ENCODE peak calls at places on chromosomes 3 and 15, in seven cellular contexts. One of them, this sample, is unnamed.

GRCh38 chr3:55476515-55476914 is 10.6 kb downstream of the WNT5A start:
- DNase-seq in stimulated activated CD8-positive, alpha-beta memory T cell treated with anti-CD3 and anti-CD28 coated beads, Interleukin-4, amount 100 ng/mL, for 24 hours: no peak
- DNase-seq in AML-193: no peak
- DNase-seq in lower lobe of right lung: no peak
- DNase-seq in dermis microvascular lymphatic vessel endothelial cell: no peak
- DNase-seq in effector CD4-positive, alpha-beta T cell: no peak
- DNase-seq in NCI-H524 treated with DMSO at 0.1 percent for 48 hours: no peak
- DNase-seq in this sample: no peak

GRCh38 chr3:129822679-129823078 is 70.8 kb downstream of the TMCC1 start:
- DNase-seq in NCI-H524 treated with DMSO at 0.1 percent for 48 hours: no peak
- DNase-seq in dermis microvascular lymphatic vessel endothelial cell: no peak
- DNase-seq in effector CD4-positive, alpha-beta T cell: no peak
- DNase-seq in stimulated activated CD8-positive, alpha-beta memory T cell treated with anti-CD3 and anti-CD28 coated beads, Interleukin-4, amount 100 ng/mL, for 24 hours: no peak
- DNase-seq in AML-193: peak; percentile 95
- DNase-seq in lower lobe of right lung: no peak
- DNase-seq in this sample: no peak

GRCh38 chr3:24288538-24289236 is 206.0 kb downstream of the THRB start:
- DNase-seq in NCI-H524 treated with DMSO at 0.1 percent for 48 hours: no peak
- DNase-seq in stimulated activated CD8-positive, alpha-beta memory T cell treated with anti-CD3 and anti-CD28 coated beads, Interleukin-4, amount 100 ng/mL, for 24 hours: no peak
- DNase-seq in lower lobe of right lung: no peak
- DNase-seq in effector CD4-positive, alpha-beta T cell: no peak
- DNase-seq in dermis microvascular lymphatic vessel endothelial cell: no peak
- DNase-seq in AML-193: no peak
- DNase-seq in this sample: no peak

GRCh38 chr15:74799843-74800558 is 12.6 kb upstream of the LMAN1L start:
- DNase-seq in effector CD4-positive, alpha-beta T cell: peak; percentile 83
- DNase-seq in AML-193: peak; percentile 84
- DNase-seq in dermis microvascular lymphatic vessel endothelial cell: peak; percentile 62
- DNase-seq in NCI-H524 treated with DMSO at 0.1 percent for 48 hours: no peak
- DNase-seq in stimulated activated CD8-positive, alpha-beta memory T cell treated with anti-CD3 and anti-CD28 coated beads, Interleukin-4, amount 100 ng/mL, for 24 hours: peak; percentile 77
- DNase-seq in lower lobe of right lung: peak; percentile 90
- DNase-seq in this sample: peak; percentile 77

GRCh38 chr3:194687638-194688206 is 2.0 kb downstream of the FAM43A start:
- DNase-seq in stimulated activated CD8-positive, alpha-beta memory T cell treated with anti-CD3 and anti-CD28 coated beads, Interleukin-4, amount 100 ng/mL, for 24 hours: peak; percentile 65
- DNase-seq in lower lobe of right lung: peak; percentile 86
- DNase-seq in dermis microvascular lymphatic vessel endothelial cell: peak; percentile 75
- DNase-seq in NCI-H524 treated with DMSO at 0.1 percent for 48 hours: peak; percentile 52
- DNase-seq in AML-193: peak; percentile 92
- DNase-seq in effector CD4-positive, alpha-beta T cell: peak; percentile 62
- DNase-seq in this sample: peak; percentile 87

GRCh38 chr3:194497799-194498575 is 11.2 kb upstream of the ATP13A3 start:
- DNase-seq in AML-193: no peak
- DNase-seq in dermis microvascular lymphatic vessel endothelial cell: peak; percentile 20
- DNase-seq in NCI-H524 treated with DMSO at 0.1 percent for 48 hours: no peak
- DNase-seq in effector CD4-positive, alpha-beta T cell: no peak
- DNase-seq in stimulated activated CD8-positive, alpha-beta memory T cell treated with anti-CD3 and anti-CD28 coated beads, Interleukin-4, amount 100 ng/mL, for 24 hours: no peak
- DNase-seq in lower lobe of right lung: no peak
- DNase-seq in this sample: no peak

GRCh38 chr3:52400275-52400793 is 44.6 kb downstream of the SEMA3G start:
- DNase-seq in effector CD4-positive, alpha-beta T cell: no peak
- DNase-seq in NCI-H524 treated with DMSO at 0.1 percent for 48 hours: no peak
- DNase-seq in dermis microvascular lymphatic vessel endothelial cell: no peak
- DNase-seq in stimulated activated CD8-positive, alpha-beta memory T cell treated with anti-CD3 and anti-CD28 coated beads, Interleukin-4, amount 100 ng/mL, for 24 hours: no peak
- DNase-seq in lower lobe of right lung: peak; percentile 38
- DNase-seq in AML-193: no peak
- DNase-seq in this sample: no peak

GRCh38 chr15:78079296-78080087 is 2.0 kb upstream of the TBC1D2B start:
- DNase-seq in effector CD4-positive, alpha-beta T cell: no peak
- DNase-seq in dermis microvascular lymphatic vessel endothelial cell: no peak
- DNase-seq in NCI-H524 treated with DMSO at 0.1 percent for 48 hours: no peak
- DNase-seq in lower lobe of right lung: peak; percentile 65
- DNase-seq in AML-193: no peak
- DNase-seq in stimulated activated CD8-positive, alpha-beta memory T cell treated with anti-CD3 and anti-CD28 coated beads, Interleukin-4, amount 100 ng/mL, for 24 hours: no peak
- DNase-seq in this sample: no peak

GRCh38 chr3:187197255-187197654 is at the start of gene RTP1:
- DNase-seq in lower lobe of right lung: no peak
- DNase-seq in stimulated activated CD8-positive, alpha-beta memory T cell treated with anti-CD3 and anti-CD28 coated beads, Interleukin-4, amount 100 ng/mL, for 24 hours: no peak
- DNase-seq in effector CD4-positive, alpha-beta T cell: no peak
- DNase-seq in dermis microvascular lymphatic vessel endothelial cell: no peak
- DNase-seq in NCI-H524 treated with DMSO at 0.1 percent for 48 hours: no peak
- DNase-seq in AML-193: no peak
- DNase-seq in this sample: no peak

GRCh38 chr15:92377083-92377789 is 16.4 kb upstream of the ST8SIA2 start:
- DNase-seq in stimulated activated CD8-positive, alpha-beta memory T cell treated with anti-CD3 and anti-CD28 coated beads, Interleukin-4, amount 100 ng/mL, for 24 hours: no peak
- DNase-seq in lower lobe of right lung: no peak
- DNase-seq in dermis microvascular lymphatic vessel endothelial cell: no peak
- DNase-seq in NCI-H524 treated with DMSO at 0.1 percent for 48 hours: no peak
- DNase-seq in AML-193: no peak
- DNase-seq in effector CD4-positive, alpha-beta T cell: no peak
- DNase-seq in this sample: no peak

GRCh38 chr15:94478763-94479162 is 247.4 kb downstream of the MCTP2 start:
- DNase-seq in NCI-H524 treated with DMSO at 0.1 percent for 48 hours: no peak
- DNase-seq in effector CD4-positive, alpha-beta T cell: no peak
- DNase-seq in dermis microvascular lymphatic vessel endothelial cell: no peak
- DNase-seq in stimulated activated CD8-positive, alpha-beta memory T cell treated with anti-CD3 and anti-CD28 coated beads, Interleukin-4, amount 100 ng/mL, for 24 hours: no peak
- DNase-seq in AML-193: no peak
- DNase-seq in lower lobe of right lung: no peak
- DNase-seq in this sample: peak; percentile 93

GRCh38 chr3:127365383-127365782 is 77.5 kb upstream of the PRR20G start:
- DNase-seq in dermis microvascular lymphatic vessel endothelial cell: no peak
- DNase-seq in stimulated activated CD8-positive, alpha-beta memory T cell treated with anti-CD3 and anti-CD28 coated beads, Interleukin-4, amount 100 ng/mL, for 24 hours: no peak
- DNase-seq in NCI-H524 treated with DMSO at 0.1 percent for 48 hours: no peak
- DNase-seq in AML-193: no peak
- DNase-seq in lower lobe of right lung: no peak
- DNase-seq in effector CD4-positive, alpha-beta T cell: no peak
- DNase-seq in this sample: no peak

GRCh38 chr15:92170897-92171296 is 222.8 kb upstream of the ST8SIA2 start:
- DNase-seq in stimulated activated CD8-positive, alpha-beta memory T cell treated with anti-CD3 and anti-CD28 coated beads, Interleukin-4, amount 100 ng/mL, for 24 hours: no peak
- DNase-seq in AML-193: no peak
- DNase-seq in NCI-H524 treated with DMSO at 0.1 percent for 48 hours: no peak
- DNase-seq in dermis microvascular lymphatic vessel endothelial cell: no peak
- DNase-seq in effector CD4-positive, alpha-beta T cell: no peak
- DNase-seq in lower lobe of right lung: no peak
- DNase-seq in this sample: no peak

GRCh38 chr3:11820540-11821041 is 26.1 kb downstream of the TAMM41 start:
- DNase-seq in lower lobe of right lung: no peak
- DNase-seq in dermis microvascular lymphatic vessel endothelial cell: peak; percentile 65
- DNase-seq in AML-193: no peak
- DNase-seq in NCI-H524 treated with DMSO at 0.1 percent for 48 hours: no peak
- DNase-seq in effector CD4-positive, alpha-beta T cell: no peak
- DNase-seq in stimulated activated CD8-positive, alpha-beta memory T cell treated with anti-CD3 and anti-CD28 coated beads, Interleukin-4, amount 100 ng/mL, for 24 hours: peak; percentile 7
- DNase-seq in this sample: no peak

GRCh38 chr3:55750525-55750924 is 263.4 kb upstream of the WNT5A start:
- DNase-seq in AML-193: no peak
- DNase-seq in NCI-H524 treated with DMSO at 0.1 percent for 48 hours: no peak
- DNase-seq in dermis microvascular lymphatic vessel endothelial cell: no peak
- DNase-seq in effector CD4-positive, alpha-beta T cell: no peak
- DNase-seq in lower lobe of right lung: peak; percentile 78
- DNase-seq in stimulated activated CD8-positive, alpha-beta memory T cell treated with anti-CD3 and anti-CD28 coated beads, Interleukin-4, amount 100 ng/mL, for 24 hours: no peak
- DNase-seq in this sample: no peak

GRCh38 chr3:12934431-12934830 is 93.1 kb upstream of the RPL32 start:
- DNase-seq in NCI-H524 treated with DMSO at 0.1 percent for 48 hours: no peak
- DNase-seq in AML-193: no peak
- DNase-seq in lower lobe of right lung: no peak
- DNase-seq in dermis microvascular lymphatic vessel endothelial cell: no peak
- DNase-seq in effector CD4-positive, alpha-beta T cell: no peak
- DNase-seq in stimulated activated CD8-positive, alpha-beta memory T cell treated with anti-CD3 and anti-CD28 coated beads, Interleukin-4, amount 100 ng/mL, for 24 hours: no peak
- DNase-seq in this sample: no peak

GRCh38 chr3:127337001-127337400 is 49.2 kb upstream of the PRR20G start:
- DNase-seq in effector CD4-positive, alpha-beta T cell: no peak
- DNase-seq in NCI-H524 treated with DMSO at 0.1 percent for 48 hours: no peak
- DNase-seq in lower lobe of right lung: no peak
- DNase-seq in dermis microvascular lymphatic vessel endothelial cell: no peak
- DNase-seq in AML-193: no peak
- DNase-seq in stimulated activated CD8-positive, alpha-beta memory T cell treated with anti-CD3 and anti-CD28 coated beads, Interleukin-4, amount 100 ng/mL, for 24 hours: no peak
- DNase-seq in this sample: no peak

GRCh38 chr15:78390823-78391222 is 47.2 kb upstream of the IREB2 start:
- DNase-seq in effector CD4-positive, alpha-beta T cell: no peak
- DNase-seq in lower lobe of right lung: no peak
- DNase-seq in dermis microvascular lymphatic vessel endothelial cell: no peak
- DNase-seq in AML-193: no peak
- DNase-seq in NCI-H524 treated with DMSO at 0.1 percent for 48 hours: no peak
- DNase-seq in stimulated activated CD8-positive, alpha-beta memory T cell treated with anti-CD3 and anti-CD28 coated beads, Interleukin-4, amount 100 ng/mL, for 24 hours: no peak
- DNase-seq in this sample: no peak

GRCh38 chr3:25856902-25857518 is 67.1 kb downstream of the OXSM start:
- DNase-seq in AML-193: peak; percentile 79
- DNase-seq in NCI-H524 treated with DMSO at 0.1 percent for 48 hours: no peak
- DNase-seq in stimulated activated CD8-positive, alpha-beta memory T cell treated with anti-CD3 and anti-CD28 coated beads, Interleukin-4, amount 100 ng/mL, for 24 hours: no peak
- DNase-seq in effector CD4-positive, alpha-beta T cell: no peak
- DNase-seq in lower lobe of right lung: no peak
- DNase-seq in dermis microvascular lymphatic vessel endothelial cell: peak; percentile 55
- DNase-seq in this sample: peak; percentile 75

GRCh38 chr15:96107922-96108321 is 222.6 kb upstream of the NR2F2 start:
- DNase-seq in dermis microvascular lymphatic vessel endothelial cell: no peak
- DNase-seq in NCI-H524 treated with DMSO at 0.1 percent for 48 hours: no peak
- DNase-seq in AML-193: no peak
- DNase-seq in stimulated activated CD8-positive, alpha-beta memory T cell treated with anti-CD3 and anti-CD28 coated beads, Interleukin-4, amount 100 ng/mL, for 24 hours: no peak
- DNase-seq in lower lobe of right lung: no peak
- DNase-seq in effector CD4-positive, alpha-beta T cell: no peak
- DNase-seq in this sample: no peak

GRCh38 chr15:74616020-74616939 is 644 bp downstream of the CLK3 start:
- DNase-seq in lower lobe of right lung: peak; percentile 86
- DNase-seq in stimulated activated CD8-positive, alpha-beta memory T cell treated with anti-CD3 and anti-CD28 coated beads, Interleukin-4, amount 100 ng/mL, for 24 hours: peak; percentile 53
- DNase-seq in AML-193: peak; percentile 65
- DNase-seq in dermis microvascular lymphatic vessel endothelial cell: peak; percentile 69
- DNase-seq in effector CD4-positive, alpha-beta T cell: peak; percentile 66
- DNase-seq in NCI-H524 treated with DMSO at 0.1 percent for 48 hours: no peak
- DNase-seq in this sample: peak; percentile 56

GRCh38 chr3:120244834-120245225 is 40.2 kb downstream of the GPR156 start:
- DNase-seq in effector CD4-positive, alpha-beta T cell: no peak
- DNase-seq in NCI-H524 treated with DMSO at 0.1 percent for 48 hours: peak; percentile 24
- DNase-seq in lower lobe of right lung: no peak
- DNase-seq in stimulated activated CD8-positive, alpha-beta memory T cell treated with anti-CD3 and anti-CD28 coated beads, Interleukin-4, amount 100 ng/mL, for 24 hours: no peak
- DNase-seq in AML-193: no peak
- DNase-seq in dermis microvascular lymphatic vessel endothelial cell: no peak
- DNase-seq in this sample: no peak

GRCh38 chr3:152419748-152420147 is 151.0 kb downstream of the MBNL1 start:
- DNase-seq in stimulated activated CD8-positive, alpha-beta memory T cell treated with anti-CD3 and anti-CD28 coated beads, Interleukin-4, amount 100 ng/mL, for 24 hours: no peak
- DNase-seq in dermis microvascular lymphatic vessel endothelial cell: no peak
- DNase-seq in effector CD4-positive, alpha-beta T cell: no peak
- DNase-seq in AML-193: no peak
- DNase-seq in NCI-H524 treated with DMSO at 0.1 percent for 48 hours: no peak
- DNase-seq in lower lobe of right lung: no peak
- DNase-seq in this sample: no peak

GRCh38 chr3:72810063-72810462 is 38.2 kb downstream of the SHQ1 start:
- DNase-seq in NCI-H524 treated with DMSO at 0.1 percent for 48 hours: no peak
- DNase-seq in stimulated activated CD8-positive, alpha-beta memory T cell treated with anti-CD3 and anti-CD28 coated beads, Interleukin-4, amount 100 ng/mL, for 24 hours: no peak
- DNase-seq in lower lobe of right lung: no peak
- DNase-seq in AML-193: no peak
- DNase-seq in dermis microvascular lymphatic vessel endothelial cell: peak; percentile 65
- DNase-seq in effector CD4-positive, alpha-beta T cell: no peak
- DNase-seq in this sample: no peak

GRCh38 chr3:133821767-133822638 is 16.4 kb downstream of the SRPRB start:
- DNase-seq in dermis microvascular lymphatic vessel endothelial cell: peak; percentile 39
- DNase-seq in stimulated activated CD8-positive, alpha-beta memory T cell treated with anti-CD3 and anti-CD28 coated beads, Interleukin-4, amount 100 ng/mL, for 24 hours: no peak
- DNase-seq in NCI-H524 treated with DMSO at 0.1 percent for 48 hours: no peak
- DNase-seq in effector CD4-positive, alpha-beta T cell: no peak
- DNase-seq in AML-193: no peak
- DNase-seq in lower lobe of right lung: no peak
- DNase-seq in this sample: no peak

GRCh38 chr15:38736686-38737085 is 172.1 kb upstream of the RASGRP1 start:
- DNase-seq in stimulated activated CD8-positive, alpha-beta memory T cell treated with anti-CD3 and anti-CD28 coated beads, Interleukin-4, amount 100 ng/mL, for 24 hours: no peak
- DNase-seq in AML-193: no peak
- DNase-seq in effector CD4-positive, alpha-beta T cell: no peak
- DNase-seq in dermis microvascular lymphatic vessel endothelial cell: no peak
- DNase-seq in lower lobe of right lung: no peak
- DNase-seq in NCI-H524 treated with DMSO at 0.1 percent for 48 hours: no peak
- DNase-seq in this sample: no peak

GRCh38 chr3:66554178-66554577 is 53.4 kb upstream of the LRIG1 start:
- DNase-seq in lower lobe of right lung: no peak
- DNase-seq in stimulated activated CD8-positive, alpha-beta memory T cell treated with anti-CD3 and anti-CD28 coated beads, Interleukin-4, amount 100 ng/mL, for 24 hours: no peak
- DNase-seq in NCI-H524 treated with DMSO at 0.1 percent for 48 hours: no peak
- DNase-seq in dermis microvascular lymphatic vessel endothelial cell: peak; percentile 26
- DNase-seq in effector CD4-positive, alpha-beta T cell: no peak
- DNase-seq in AML-193: no peak
- DNase-seq in this sample: peak; percentile 19

GRCh38 chr3:66439666-66440344 is 61.0 kb downstream of the LRIG1 start:
- DNase-seq in lower lobe of right lung: no peak
- DNase-seq in NCI-H524 treated with DMSO at 0.1 percent for 48 hours: no peak
- DNase-seq in stimulated activated CD8-positive, alpha-beta memory T cell treated with anti-CD3 and anti-CD28 coated beads, Interleukin-4, amount 100 ng/mL, for 24 hours: no peak
- DNase-seq in dermis microvascular lymphatic vessel endothelial cell: no peak
- DNase-seq in AML-193: no peak
- DNase-seq in effector CD4-positive, alpha-beta T cell: no peak
- DNase-seq in this sample: peak; percentile 50

GRCh38 chr3:28188686-28189085 is 52.7 kb upstream of the CMC1 start:
- DNase-seq in AML-193: no peak
- DNase-seq in stimulated activated CD8-positive, alpha-beta memory T cell treated with anti-CD3 and anti-CD28 coated beads, Interleukin-4, amount 100 ng/mL, for 24 hours: no peak
- DNase-seq in NCI-H524 treated with DMSO at 0.1 percent for 48 hours: no peak
- DNase-seq in lower lobe of right lung: no peak
- DNase-seq in effector CD4-positive, alpha-beta T cell: no peak
- DNase-seq in dermis microvascular lymphatic vessel endothelial cell: no peak
- DNase-seq in this sample: no peak

GRCh38 chr3:8001307-8001706 is 500.3 kb upstream of the LMCD1 start:
- DNase-seq in effector CD4-positive, alpha-beta T cell: no peak
- DNase-seq in lower lobe of right lung: no peak
- DNase-seq in dermis microvascular lymphatic vessel endothelial cell: no peak
- DNase-seq in stimulated activated CD8-positive, alpha-beta memory T cell treated with anti-CD3 and anti-CD28 coated beads, Interleukin-4, amount 100 ng/mL, for 24 hours: no peak
- DNase-seq in NCI-H524 treated with DMSO at 0.1 percent for 48 hours: no peak
- DNase-seq in AML-193: no peak
- DNase-seq in this sample: no peak

GRCh38 chr15:85748729-85749128 is 46.0 kb downstream of the KLHL25 start:
- DNase-seq in NCI-H524 treated with DMSO at 0.1 percent for 48 hours: no peak
- DNase-seq in lower lobe of right lung: no peak
- DNase-seq in dermis microvascular lymphatic vessel endothelial cell: no peak
- DNase-seq in stimulated activated CD8-positive, alpha-beta memory T cell treated with anti-CD3 and anti-CD28 coated beads, Interleukin-4, amount 100 ng/mL, for 24 hours: no peak
- DNase-seq in AML-193: no peak
- DNase-seq in effector CD4-positive, alpha-beta T cell: no peak
- DNase-seq in this sample: no peak

GRCh38 chr15:80325206-80325605 is 73.2 kb upstream of the CTXND1 start:
- DNase-seq in effector CD4-positive, alpha-beta T cell: no peak
- DNase-seq in NCI-H524 treated with DMSO at 0.1 percent for 48 hours: no peak
- DNase-seq in lower lobe of right lung: no peak
- DNase-seq in stimulated activated CD8-positive, alpha-beta memory T cell treated with anti-CD3 and anti-CD28 coated beads, Interleukin-4, amount 100 ng/mL, for 24 hours: no peak
- DNase-seq in AML-193: no peak
- DNase-seq in dermis microvascular lymphatic vessel endothelial cell: no peak
- DNase-seq in this sample: no peak

GRCh38 chr3:38005076-38006020 is 14.8 kb downstream of the VILL start:
- DNase-seq in effector CD4-positive, alpha-beta T cell: no peak
- DNase-seq in lower lobe of right lung: peak; percentile 46
- DNase-seq in AML-193: no peak
- DNase-seq in dermis microvascular lymphatic vessel endothelial cell: no peak
- DNase-seq in stimulated activated CD8-positive, alpha-beta memory T cell treated with anti-CD3 and anti-CD28 coated beads, Interleukin-4, amount 100 ng/mL, for 24 hours: no peak
- DNase-seq in NCI-H524 treated with DMSO at 0.1 percent for 48 hours: no peak
- DNase-seq in this sample: no peak

GRCh38 chr3:37806505-37807291 is 55.0 kb upstream of the CTDSPL start:
- DNase-seq in lower lobe of right lung: no peak
- DNase-seq in AML-193: no peak
- DNase-seq in dermis microvascular lymphatic vessel endothelial cell: no peak
- DNase-seq in effector CD4-positive, alpha-beta T cell: no peak
- DNase-seq in stimulated activated CD8-positive, alpha-beta memory T cell treated with anti-CD3 and anti-CD28 coated beads, Interleukin-4, amount 100 ng/mL, for 24 hours: no peak
- DNase-seq in NCI-H524 treated with DMSO at 0.1 percent for 48 hours: peak; percentile 52
- DNase-seq in this sample: no peak